ENCODE peak calls at places on chromosomes 1 and 21, in six cellular contexts. S, U, T, J, I and P are unnamed samples.

GRCh38 chr21:44375686-44376320 is 22.4 kb downstream of the TRPM2 start:
- DNase-seq in S (no peak), U (peak), T (no peak), J (no peak), I (no peak), P (no peak)

GRCh38 chr1:145771056-145771455 is 51.8 kb downstream of the CD160 start:
- DNase-seq in S (no peak), U (no peak), T (no peak), J (no peak), I (no peak), P (no peak)

GRCh38 chr1:35894183-35894582 is 11.2 kb downstream of the AGO1 start:
- DNase-seq in S (peak), U (peak), T (peak), J (peak), I (no peak), P (peak)

GRCh38 chr1:198162091-198162767 is 5.4 kb downstream of the NEK7 start:
- DNase-seq in S (no peak), U (no peak), T (no peak), J (no peak), I (no peak), P (no peak)

GRCh38 chr1:236009857-236010256 is 55.0 kb downstream of the NID1 start:
- DNase-seq in S (no peak), U (no peak), T (peak), J (peak), I (no peak), P (peak)

GRCh38 chr1:214241060-214241459 is 39.9 kb upstream of the SMYD2 start:
- DNase-seq in S (no peak), U (no peak), T (peak), J (no peak), I (no peak), P (peak)

GRCh38 chr1:211753649-211754251 is 76.8 kb downstream of the LPGAT1 start:
- DNase-seq in S (no peak), U (no peak), T (no peak), J (no peak), I (no peak), P (no peak)

GRCh38 chr1:152880316-152880715 is 2.2 kb downstream of the SMCP start:
- DNase-seq in S (no peak), U (no peak), T (no peak), J (no peak), I (no peak), P (no peak)

DNA sequence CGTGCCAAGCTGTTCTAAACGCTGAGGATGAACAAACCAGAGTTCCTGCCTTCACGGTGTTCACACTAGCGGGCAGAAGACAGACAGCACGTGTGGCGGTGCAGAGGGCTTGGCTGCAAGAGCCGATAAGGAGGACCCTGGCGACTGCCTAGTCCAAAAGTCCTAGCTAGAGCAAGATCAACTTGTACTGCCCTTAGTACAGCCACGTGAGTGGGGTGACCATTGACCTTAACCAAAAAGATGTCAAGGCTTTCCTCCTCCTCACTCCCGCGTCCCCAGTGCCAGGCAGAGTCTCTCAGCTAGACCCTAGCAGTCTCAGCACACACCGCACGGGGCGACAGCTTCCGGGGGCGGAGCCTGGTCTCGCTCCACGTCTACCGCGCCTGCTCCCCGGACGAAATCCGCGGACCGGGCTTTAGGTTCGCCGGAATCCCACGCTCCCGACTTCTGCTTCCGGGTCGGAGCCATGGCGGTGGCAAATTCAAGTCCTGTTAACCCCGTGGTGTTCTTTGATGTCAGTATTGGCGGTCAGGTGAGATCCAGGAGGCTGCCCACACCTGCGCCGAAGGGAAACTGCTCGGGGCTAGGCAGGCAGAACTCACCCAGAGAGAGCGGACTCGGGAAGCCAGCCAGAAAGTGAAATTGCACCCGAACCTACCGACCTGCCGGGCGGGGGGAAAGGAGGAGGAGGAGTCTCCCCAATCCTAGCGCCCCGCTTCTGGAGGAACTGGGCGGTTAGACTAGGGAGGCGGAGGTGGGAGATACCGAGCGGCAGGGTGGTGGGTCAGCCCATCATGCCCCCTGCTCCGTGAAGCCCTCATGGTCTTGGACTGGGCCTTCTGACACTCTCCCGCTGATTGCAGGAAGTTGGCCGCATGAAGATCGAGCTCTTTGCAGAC is at the start of gene PPIH:
- DNase-seq in S (peak), U (peak), T (peak), J (peak), I (peak), P (peak)
- TF ChIP-seq CTCF in S (peak), U (no peak), T (peak), J (peak), I (peak), P (peak)

DNA sequence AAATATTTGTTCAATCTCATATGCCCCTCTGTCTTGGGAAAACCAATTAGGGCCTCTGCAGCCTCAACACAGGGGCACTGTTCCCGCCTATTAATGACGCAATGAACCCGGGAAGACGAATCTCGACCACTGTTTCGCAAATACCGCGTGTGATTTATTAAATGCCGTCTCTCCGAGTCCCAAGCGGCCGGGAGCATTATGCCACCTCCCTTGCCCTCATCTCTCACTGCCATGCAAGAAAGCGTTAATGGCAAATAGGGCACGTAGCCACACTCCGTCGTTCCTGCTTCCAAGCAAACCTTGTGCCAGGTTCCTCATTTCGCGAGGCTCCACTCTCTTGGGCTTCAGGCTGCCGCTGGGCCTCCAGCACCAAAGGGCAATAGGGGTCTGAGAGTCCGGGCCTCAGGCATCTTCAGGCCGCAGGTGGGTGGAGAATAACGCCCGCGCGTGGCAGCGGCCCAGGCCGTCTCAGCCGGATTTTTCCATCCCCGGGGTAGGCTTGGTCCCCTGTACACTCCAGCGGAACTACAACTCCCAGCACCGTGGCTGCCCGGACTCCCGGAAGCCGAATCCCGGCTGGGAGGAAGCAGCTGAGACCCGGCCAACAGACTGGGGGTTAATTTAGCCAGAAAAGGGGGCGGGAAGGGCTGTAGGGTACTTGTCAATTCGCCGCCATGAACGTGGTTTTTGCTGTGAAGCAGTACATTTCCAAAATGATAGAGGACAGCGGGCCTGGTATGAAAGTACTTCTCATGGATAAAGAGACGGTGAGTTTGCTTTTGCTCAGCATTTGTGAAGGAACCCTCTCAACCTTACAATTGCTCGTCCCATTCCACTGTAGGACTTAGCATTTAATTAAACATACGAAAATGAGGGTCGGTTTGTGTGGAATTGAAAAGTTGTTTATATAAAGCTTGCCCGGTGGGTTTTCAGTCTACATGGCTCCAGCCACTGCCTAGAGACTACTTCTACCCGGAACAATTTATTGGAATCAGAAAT is at the start of gene VPS45:
- DNase-seq in S (peak), U (peak), T (peak), J (peak), I (peak), P (peak)
- TF ChIP-seq CTCF in S (peak), U (no peak), T (no peak), J (peak), I (peak), P (no peak)

DNA sequence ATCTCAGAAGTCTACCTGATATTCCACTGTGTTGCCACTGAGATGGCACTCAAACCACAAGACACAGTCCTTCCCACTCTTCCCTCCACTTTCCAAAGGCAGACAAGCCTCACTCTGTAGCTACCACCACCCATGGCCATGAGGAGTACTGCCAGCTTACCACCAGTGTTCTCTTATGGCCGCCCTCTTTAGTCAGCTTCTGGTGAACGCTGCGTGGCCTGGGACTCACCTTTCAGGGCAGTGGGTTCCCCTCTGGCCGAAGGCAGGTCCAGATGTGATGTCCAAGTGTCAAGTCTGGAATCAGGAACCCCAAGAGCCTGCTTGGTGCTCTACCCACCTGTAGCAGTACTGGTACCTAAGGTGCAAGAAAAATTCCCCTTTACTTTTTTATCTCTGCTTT is 580.8 kb downstream of the LRRIQ3 start:
- DNase-seq in S (no peak), U (no peak), T (no peak), J (no peak), I (no peak), P (no peak)
- TF ChIP-seq CTCF in S (no peak), U (no peak), T (no peak), J (no peak), I (no peak), P (no peak)

GRCh38 chr21:39881661-39882060 is 14.4 kb downstream of the PCP4 start:
- DNase-seq in S (no peak), U (no peak), T (no peak), J (no peak), I (no peak), P (no peak)
- TF ChIP-seq CTCF in S (no peak), U (no peak), T (no peak), J (no peak), I (no peak), P (no peak)

GRCh38 chr1:59214764-59215208 is 82.1 kb upstream of the FGGY start:
- DNase-seq in S (no peak), U (no peak), T (peak), J (peak), I (no peak), P (peak)
- TF ChIP-seq CTCF in S (no peak), U (no peak), T (no peak), J (no peak), I (no peak), P (no peak)